ENCODE peak calls at places on chromosomes 6 and 20, in four cellular contexts. U, H, C and D are unnamed samples.

GRCh38 chr20:49906615-49907154 is 8.6 kb downstream of the SPATA2 start:
- DNase-seq in U (no peak), H (no peak), C (peak), D (no peak)

GRCh38 chr20:58596244-58597010 is 54.7 kb upstream of the STX16 start:
- DNase-seq in H (no peak), C (no peak), U (no peak), D (no peak)

GRCh38 chr20:49987015-49987867 is 4.5 kb downstream of the SNAI1 start:
- DNase-seq in U (no peak), C (no peak), H (no peak), D (no peak)

GRCh38 chr6:72422126-72422680 is 199.7 kb upstream of the KCNQ5 start:
- DNase-seq in U (no peak), H (no peak), C (no peak), D (no peak)

GRCh38 chr6:137121401-137121997 is 51.9 kb downstream of the IL22RA2 start:
- DNase-seq in C (no peak), U (no peak), H (no peak), D (no peak)

GRCh38 chr6:9204171-9204570 is 768.8 kb upstream of the SLC35B3 start:
- DNase-seq in U (peak), H (no peak), C (no peak), D (no peak)

GRCh38 chr6:134373282-134373922 is 55.5 kb upstream of the SGK1 start:
- DNase-seq in H (peak), C (no peak), U (peak), D (no peak)

GRCh38 chr6:76615395-76615794 is 542.9 kb upstream of the IMPG1 start:
- DNase-seq in C (no peak), U (no peak), H (no peak), D (no peak)

GRCh38 chr6:165675120-165675519 is 12.1 kb upstream of the PDE10A start:
- DNase-seq in C (no peak), U (no peak), H (no peak), D (no peak)

GRCh38 chr6:1226208-1227099 is 85.4 kb upstream of the FOXQ1 start:
- DNase-seq in U (no peak), H (no peak), C (no peak), D (no peak)

GRCh38 chr6:166615059-166615770 is 11.8 kb downstream of the RPS6KA2 start:
- DNase-seq in H (no peak), C (no peak), U (peak), D (no peak)

GRCh38 chr20:7744411-7744810 is 195.8 kb downstream of the HAO1 start:
- DNase-seq in H (no peak), C (no peak), U (no peak), D (no peak)

GRCh38 chr20:50713677-50714101 is 17.7 kb upstream of the PARD6B start:
- DNase-seq in H (no peak), U (peak), C (no peak), D (no peak)

GRCh38 chr20:23206995-23207394 is 120.9 kb upstream of the CD93 start:
- DNase-seq in C (no peak), H (no peak), U (no peak), D (no peak)

GRCh38 chr6:135955106-135955505 is 103.6 kb downstream of the PDE7B start:
- DNase-seq in H (no peak), U (no peak), C (no peak), D (no peak)

GRCh38 chr6:157942351-157942750 is 39.3 kb upstream of the SYNJ2 start:
- DNase-seq in U (no peak), H (peak), C (no peak), D (no peak)

GRCh38 chr6:76574746-76575145 is 502.3 kb upstream of the IMPG1 start:
- DNase-seq in C (no peak), U (no peak), H (no peak), D (no peak)

GRCh38 chr20:57073402-57073801 is 193.0 kb downstream of the BMP7 start:
- DNase-seq in H (no peak), C (no peak), U (no peak), D (no peak)

GRCh38 chr6:47245745-47246371 is 63.8 kb downstream of the TNFRSF21 start:
- DNase-seq in C (no peak), U (peak), H (no peak), D (no peak)

GRCh38 chr20:53816872-53817398 is 223.3 kb upstream of the ZNF217 start:
- DNase-seq in U (no peak), H (no peak), C (no peak), D (no peak)

GRCh38 chr20:1987826-1988225 is 6.0 kb downstream of the PDYN start:
- DNase-seq in C (no peak), U (no peak), H (no peak), D (no peak)

GRCh38 chr6:158571826-158572652 is 12.1 kb downstream of the TMEM181 start:
- DNase-seq in C (peak), H (no peak), U (no peak), D (no peak)

GRCh38 chr6:35737413-35738211 is 780 bp downstream of the ARMC12 start:
- DNase-seq in U (peak), H (no peak), C (no peak), D (no peak)

GRCh38 chr6:100488231-100488630 is 23.5 kb upstream of the SIM1 start:
- DNase-seq in H (no peak), U (no peak), C (no peak), D (no peak)